ENCODE peak calls at places on chromosomes 2 and 18, in seven cellular contexts. F is RKO, V is left lung, Z is 8988T, X is substantia nigra, D is T-cell, M is mesendoderm. E is an unnamed sample.

GRCh38 chr18:74257083-74257482 is 34.7 kb downstream of the CYB5A start:
- DNase-seq in Z (no peak), M (no peak), D (no peak), X (no peak), F (no peak), V (no peak), E (no peak)

GRCh38 chr2:39513641-39514094 is 76.6 kb upstream of the MAP4K3 start:
- DNase-seq in F (peak; percentile 86), V (no peak), X (peak; percentile 18), M (peak; percentile 89), Z (no peak), D (no peak), E (no peak)

GRCh38 chr2:226583715-226584114 is 215.9 kb downstream of the IRS1 start:
- DNase-seq in D (no peak), V (no peak), M (peak; percentile 83), F (peak; percentile 66), X (no peak), Z (peak; percentile 16), E (no peak)

GRCh38 chr2:202098336-202098735 is 25.3 kb downstream of the KIAA2012 start:
- DNase-seq in F (no peak), X (no peak), M (no peak), V (no peak), D (no peak), Z (no peak), E (no peak)

GRCh38 chr2:31079665-31080064 is 58.6 kb downstream of the GALNT14 start:
- DNase-seq in V (no peak), F (no peak), D (no peak), M (peak; percentile 57), Z (no peak), X (no peak), E (no peak)

GRCh38 chr2:66441651-66442365 is 6.9 kb downstream of the MEIS1 start:
- DNase-seq in D (no peak), V (no peak), Z (no peak), F (no peak), X (no peak), M (peak; percentile 25), E (no peak)

GRCh38 chr2:16008331-16008850 is 68.0 kb downstream of the MYCN start:
- DNase-seq in X (no peak), V (no peak), Z (no peak), F (no peak), D (no peak), M (no peak), E (no peak)

GRCh38 chr18:8176105-8176504 is 433.1 kb upstream of the RAB12 start:
- DNase-seq in V (no peak), Z (no peak), M (no peak), F (no peak), D (no peak), X (no peak), E (no peak)

GRCh38 chr2:172968061-172968469 is 107.6 kb upstream of the MAP3K20 start:
- DNase-seq in F (peak; percentile 39), M (no peak), Z (no peak), D (no peak), X (no peak), V (peak; percentile 50), E (no peak)

GRCh38 chr2:12714391-12715221 is 2.1 kb upstream of the TRIB2 start:
- DNase-seq in D (no peak), X (no peak), V (no peak), Z (no peak), F (no peak), M (peak; percentile 52), E (no peak)

GRCh38 chr2:58539973-58540372 is 298.8 kb upstream of the FANCL start:
- DNase-seq in F (no peak), X (no peak), D (no peak), Z (no peak), V (no peak), M (peak; percentile 92), E (no peak)

GRCh38 chr2:46811379-46812310 is 104.0 kb downstream of the MCFD2 start:
- DNase-seq in F (no peak), V (no peak), X (no peak), M (no peak), Z (no peak), D (no peak), E (no peak)

GRCh38 chr2:233021771-233022170 is 8.7 kb upstream of the NGEF start:
- DNase-seq in M (no peak), V (no peak), X (no peak), Z (no peak), F (peak; percentile 78), D (no peak), E (no peak)

GRCh38 chr2:9287400-9288059 is 80.9 kb downstream of the ASAP2 start:
- DNase-seq in F (peak; percentile 98), V (no peak), Z (peak; percentile 68), M (peak; percentile 68), X (no peak), D (no peak), E (no peak)

GRCh38 chr18:77054606-77055428 is 77.8 kb downstream of the MBP start:
- DNase-seq in X (peak; percentile 87), Z (peak; percentile 39), V (peak; percentile 93), D (peak; percentile 81), F (peak; percentile 22), M (peak; percentile 85), E (peak; percentile 66)

GRCh38 chr2:72325592-72326422 is 178.1 kb upstream of the CYP26B1 start:
- DNase-seq in V (no peak), F (peak; percentile 14), M (peak; percentile 52), Z (no peak), D (no peak), X (no peak), E (no peak)

GRCh38 chr18:55320399-55321255 is 267.4 kb downstream of the TCF4 start:
- DNase-seq in M (no peak), D (no peak), F (no peak), Z (no peak), V (no peak), X (no peak), E (no peak)

GRCh38 chr2:36245632-36246031 is 109.9 kb upstream of the CRIM1 start:
- DNase-seq in F (no peak), D (no peak), M (no peak), X (no peak), Z (no peak), V (no peak), E (no peak)

GRCh38 chr2:178747767-178748166 is 59.5 kb downstream of the TTN start:
- DNase-seq in M (no peak), F (peak; percentile 40), V (no peak), D (no peak), X (no peak), Z (no peak), E (no peak)

GRCh38 chr18:24850532-24850931 is 390.1 kb downstream of the HRH4 start:
- DNase-seq in Z (no peak), X (no peak), D (no peak), M (no peak), V (no peak), F (no peak), E (no peak)

GRCh38 chr2:159226059-159226461 is 60.4 kb downstream of the WDSUB1 start:
- DNase-seq in X (no peak), V (no peak), M (peak; percentile 40), D (no peak), Z (no peak), F (peak; percentile 50), E (peak; percentile 47)

GRCh38 chr18:59957957-59958356 is 58.2 kb downstream of the PMAIP1 start:
- DNase-seq in V (no peak), Z (no peak), M (no peak), F (peak; percentile 3), D (no peak), X (no peak), E (no peak)

GRCh38 chr2:157901325-157901724 is 25.2 kb upstream of the ACVR1 start:
- DNase-seq in F (no peak), X (no peak), V (no peak), D (no peak), Z (no peak), M (peak; percentile 45), E (no peak)

GRCh38 chr2:234463626-234464290 is 33.1 kb downstream of the ARL4C start:
- DNase-seq in X (no peak), M (no peak), V (no peak), F (no peak), Z (no peak), D (peak; percentile 76), E (no peak)

E was measured in natural killer cell.